ENCODE peak calls at places on chromosomes 16 and 17, in six cellular contexts. S is frontal cortex; F is GM20000; Y is OCI-LY7; V is naive thymus-derived CD4-positive, alpha-beta T cell; O is activated naive CD4-positive, alpha-beta T cell. N is an unnamed sample.

GRCh38 chr17:61617261-61617660 is 26.2 kb upstream of the NACA2 start:
- DNase-seq in S (no peak), F (no peak), Y (no peak), V (no peak), O (no peak), N (no peak)

GRCh38 chr17:4548061-4548461 is 7.1 kb downstream of the MYBBP1A start:
- DNase-seq in S (no peak), F (no peak), Y (no peak), V (no peak), O (no peak), N (no peak)

GRCh38 chr17:76251478-76252039 is 11.3 kb upstream of the RNF157 start:
- DNase-seq in S (no peak), F (no peak), Y (no peak), V (no peak), O (no peak), N (no peak)

GRCh38 chr16:20385844-20386832 is 18.4 kb downstream of the PDILT start:
- DNase-seq in S (peak; percentile 54), F (peak; percentile 57), Y (peak; percentile 58), V (peak; percentile 8), O (peak; percentile 32), N (peak; percentile 6)

GRCh38 chr17:5583426-5584382 is 605 bp downstream of the NLRP1 start:
- DNase-seq in S (no peak), F (no peak), Y (no peak), V (no peak), O (no peak), N (no peak)

GRCh38 chr17:40316571-40317344 is 7.8 kb downstream of the RARA start:
- DNase-seq in S (no peak), F (no peak), Y (no peak), V (no peak), O (no peak), N (no peak)

GRCh38 chr17:52145496-52145895 is 13.0 kb downstream of the CA10 start:
- DNase-seq in S (no peak), F (no peak), Y (no peak), V (no peak), O (no peak), N (no peak)

GRCh38 chr17:7318121-7318860 is 3.1 kb upstream of the GPS2 start:
- DNase-seq in S (no peak), F (no peak), Y (no peak), V (no peak), O (no peak), N (no peak)

GRCh38 chr17:19724501-19725420 is 8.4 kb upstream of the SLC47A2 start:
- DNase-seq in S (peak; percentile 56), F (no peak), Y (no peak), V (peak; percentile 30), O (peak; percentile 35), N (peak; percentile 33)

GRCh38 chr16:69763557-69763942 is 1.4 kb downstream of the WWP2 start:
- DNase-seq in S (no peak), F (no peak), Y (no peak), V (no peak), O (no peak), N (no peak)

GRCh38 chr16:21264226-21265036 is 13.7 kb downstream of the CRYM start:
- DNase-seq in S (no peak), F (no peak), Y (no peak), V (no peak), O (no peak), N (no peak)

GRCh38 chr16:66275795-66276428 is 90.6 kb upstream of the CDH5 start:
- DNase-seq in S (peak; percentile 42), F (peak; percentile 44), Y (peak; percentile 23), V (no peak), O (no peak), N (no peak)

GRCh38 chr17:66426397-66427033 is 124.1 kb downstream of the PRKCA start:
- DNase-seq in S (no peak), F (peak; percentile 40), Y (peak; percentile 41), V (peak; percentile 67), O (peak; percentile 4), N (peak; percentile 61)

GRCh38 chr17:4545217-4545951 is 9.8 kb downstream of the MYBBP1A start:
- DNase-seq in S (no peak), F (no peak), Y (no peak), V (no peak), O (no peak), N (no peak)

GRCh38 chr16:88298882-88299745 is 83.6 kb upstream of the ZNF469 start:
- DNase-seq in S (no peak), F (no peak), Y (no peak), V (no peak), O (no peak), N (no peak)

GRCh38 chr17:76840884-76841775 is 27.1 kb upstream of the MGAT5B start:
- DNase-seq in S (no peak), F (no peak), Y (peak; percentile 40), V (no peak), O (no peak), N (no peak)

GRCh38 chr17:63841350-63842172 is 924 bp downstream of the SMARCD2 start:
- DNase-seq in S (no peak), F (peak; percentile 23), Y (peak; percentile 61), V (no peak), O (no peak), N (no peak)

GRCh38 chr16:30092373-30093010 is 768 bp upstream of the TBX6 start:
- DNase-seq in S (peak; percentile 83), F (peak; percentile 95), Y (peak; percentile 95), V (peak; percentile 43), O (peak; percentile 38), N (peak; percentile 70)

GRCh38 chr17:77471984-77472836 is 331.4 kb downstream of the SEC14L1 start:
- DNase-seq in S (no peak), F (peak; percentile 51), Y (peak; percentile 73), V (no peak), O (no peak), N (no peak)

GRCh38 chr16:9151597-9151996 is 60.2 kb downstream of the HAPSTR1 start:
- DNase-seq in S (no peak), F (no peak), Y (peak; percentile 61), V (no peak), O (no peak), N (no peak)

GRCh38 chr17:60077672-60078519 is 825 bp downstream of the HEATR6 start:
- DNase-seq in S (no peak), F (peak; percentile 39), Y (peak; percentile 8), V (no peak), O (no peak), N (peak; percentile 44)

GRCh38 chr16:86252596-86252995 is 257.7 kb upstream of the FOXF1 start:
- DNase-seq in S (no peak), F (no peak), Y (peak; percentile 3), V (no peak), O (no peak), N (no peak)

GRCh38 chr16:23362460-23363317 is 60.6 kb downstream of the SCNN1B start:
- DNase-seq in S (no peak), F (no peak), Y (no peak), V (no peak), O (no peak), N (no peak)

GRCh38 chr16:49978569-49979326 is 46.3 kb upstream of the CNEP1R1 start:
- DNase-seq in S (no peak), F (no peak), Y (no peak), V (no peak), O (no peak), N (no peak)

GRCh38 chr16:20610192-20610891 is 34.2 kb upstream of the ACSM2B start:
- DNase-seq in S (no peak), F (no peak), Y (no peak), V (no peak), O (no peak), N (no peak)

GRCh38 chr17:67246648-67247415 is 1.8 kb upstream of the HELZ start:
- DNase-seq in S (no peak), F (peak; percentile 55), Y (no peak), V (no peak), O (no peak), N (peak; percentile 68)

GRCh38 chr16:69509125-69509524 is 56.6 kb upstream of the NFAT5 start:
- DNase-seq in S (no peak), F (no peak), Y (no peak), V (no peak), O (no peak), N (no peak)

GRCh38 chr17:65936013-65936412 is 255.9 kb downstream of the CEP112 start:
- DNase-seq in S (no peak), F (no peak), Y (no peak), V (no peak), O (no peak), N (no peak)

GRCh38 chr16:15949210-15950166 is at the start of gene ABCC1:
- DNase-seq in S (peak; percentile 85), F (peak; percentile 95), Y (peak; percentile 74), V (peak; percentile 36), O (peak; percentile 52), N (peak; percentile 46)

GRCh38 chr17:30112794-30113193 is 3.8 kb upstream of the NSRP1 start:
- DNase-seq in S (no peak), F (no peak), Y (no peak), V (no peak), O (no peak), N (no peak)

GRCh38 chr17:34451313-34451712 is 88.3 kb upstream of the CCL1 start:
- DNase-seq in S (no peak), F (no peak), Y (no peak), V (no peak), O (no peak), N (no peak)

N was measured in central memory CD4-positive, alpha-beta T cell.